ENCODE peak calls at places on chromosomes 2 and 18, in six cellular contexts. Z, B, D, R, Q and P are unnamed samples.

GRCh38 chr2:6214471-6214870 is 522.3 kb downstream of the SOX11 start:
- DNase-seq in Q (no peak), D (no peak), R (no peak), B (no peak), Z (no peak), P (no peak)

GRCh38 chr18:48238636-48239035 is 170.5 kb downstream of the ZBTB7C start:
- DNase-seq in D (no peak), Q (no peak), B (no peak), Z (no peak), R (no peak), P (no peak)

GRCh38 chr2:237645261-237645660 is 17.9 kb downstream of the LRRFIP1 start:
- DNase-seq in D (no peak), B (no peak), R (no peak), Q (no peak), Z (no peak), P (no peak)

GRCh38 chr18:62957885-62958472 is 242.6 kb downstream of the PHLPP1 start:
- DNase-seq in Z (no peak), Q (peak; percentile 76), R (peak; percentile 55), B (no peak), D (no peak), P (no peak)

GRCh38 chr2:230827774-230828271 is 36.9 kb upstream of the ITM2C start:
- DNase-seq in R (no peak), B (no peak), Z (no peak), D (no peak), Q (no peak), P (no peak)

GRCh38 chr2:148282201-148282600 is 261.3 kb downstream of the MBD5 start:
- DNase-seq in B (no peak), D (no peak), Q (no peak), R (no peak), Z (no peak), P (no peak)

GRCh38 chr2:161010503-161010902 is 149.7 kb upstream of the TANK start:
- DNase-seq in B (no peak), Q (peak; percentile 41), R (no peak), Z (no peak), D (no peak), P (no peak)

GRCh38 chr2:132632000-132632649 is 37.9 kb downstream of the LYPD1 start:
- DNase-seq in B (no peak), D (no peak), Q (no peak), Z (no peak), R (no peak), P (no peak)

GRCh38 chr2:406876-407275 is 119.0 kb upstream of the ALKAL2 start:
- DNase-seq in D (no peak), B (no peak), R (no peak), Q (no peak), Z (no peak), P (peak; percentile 15)

GRCh38 chr2:26519396-26519991 is 41.6 kb upstream of the OTOF start:
- DNase-seq in Q (no peak), D (no peak), B (no peak), R (no peak), Z (no peak), P (no peak)

DNA sequence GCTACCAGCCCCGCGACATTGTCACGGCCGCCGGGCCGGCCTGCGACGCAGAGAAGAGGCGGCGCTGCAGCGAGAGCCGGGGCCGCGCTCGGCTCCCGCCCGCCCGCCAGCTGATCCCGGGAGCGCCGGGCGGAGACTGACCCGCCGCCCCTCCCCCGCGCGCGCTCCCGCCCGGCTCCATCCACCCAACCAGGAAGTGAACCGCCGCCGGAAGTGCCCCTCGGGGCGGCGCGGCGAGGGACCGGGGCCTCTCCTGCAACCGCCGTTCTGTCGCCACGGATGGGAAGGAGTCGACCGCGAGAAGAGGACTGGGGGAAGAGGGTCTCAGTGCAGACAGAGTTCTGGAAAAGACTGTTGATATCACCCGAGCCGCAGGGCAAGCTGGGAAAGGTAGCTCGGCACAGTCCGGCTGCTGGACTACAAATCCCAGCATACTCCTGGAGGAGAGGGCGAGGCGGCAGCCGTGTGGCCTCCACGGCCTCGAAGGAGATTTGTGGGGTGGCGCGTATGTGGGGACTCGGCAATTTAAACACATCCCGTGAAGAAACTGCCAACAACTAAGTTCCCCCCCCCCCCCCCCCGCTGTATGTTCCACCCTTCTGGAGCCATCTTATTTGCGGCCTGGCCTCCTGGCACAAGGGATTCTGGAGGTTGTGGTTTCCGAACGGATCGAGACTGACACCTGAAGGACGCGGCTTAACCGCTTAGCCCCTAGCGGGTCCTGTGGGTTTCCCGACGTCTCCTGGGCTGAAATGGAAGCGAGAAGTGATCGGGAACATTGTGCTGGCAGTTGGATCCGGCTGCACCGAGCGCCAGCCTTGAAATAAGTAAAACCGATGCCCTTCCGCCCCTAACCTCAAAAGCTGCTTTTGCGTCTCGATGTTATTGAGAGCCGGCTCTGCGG is at the start of gene AAK1:
- DNase-seq in B (peak; percentile 91), Q (peak; percentile 95), R (peak; percentile 91), Z (peak; percentile 75), D (peak; percentile 85), P (peak; percentile 97)
- TF ChIP-seq POLR2A in B (peak; percentile 69), Q (peak; percentile 66), R (peak; percentile 77), Z (peak; percentile 76), D (peak; percentile 94), P (peak; percentile 24)

DNA sequence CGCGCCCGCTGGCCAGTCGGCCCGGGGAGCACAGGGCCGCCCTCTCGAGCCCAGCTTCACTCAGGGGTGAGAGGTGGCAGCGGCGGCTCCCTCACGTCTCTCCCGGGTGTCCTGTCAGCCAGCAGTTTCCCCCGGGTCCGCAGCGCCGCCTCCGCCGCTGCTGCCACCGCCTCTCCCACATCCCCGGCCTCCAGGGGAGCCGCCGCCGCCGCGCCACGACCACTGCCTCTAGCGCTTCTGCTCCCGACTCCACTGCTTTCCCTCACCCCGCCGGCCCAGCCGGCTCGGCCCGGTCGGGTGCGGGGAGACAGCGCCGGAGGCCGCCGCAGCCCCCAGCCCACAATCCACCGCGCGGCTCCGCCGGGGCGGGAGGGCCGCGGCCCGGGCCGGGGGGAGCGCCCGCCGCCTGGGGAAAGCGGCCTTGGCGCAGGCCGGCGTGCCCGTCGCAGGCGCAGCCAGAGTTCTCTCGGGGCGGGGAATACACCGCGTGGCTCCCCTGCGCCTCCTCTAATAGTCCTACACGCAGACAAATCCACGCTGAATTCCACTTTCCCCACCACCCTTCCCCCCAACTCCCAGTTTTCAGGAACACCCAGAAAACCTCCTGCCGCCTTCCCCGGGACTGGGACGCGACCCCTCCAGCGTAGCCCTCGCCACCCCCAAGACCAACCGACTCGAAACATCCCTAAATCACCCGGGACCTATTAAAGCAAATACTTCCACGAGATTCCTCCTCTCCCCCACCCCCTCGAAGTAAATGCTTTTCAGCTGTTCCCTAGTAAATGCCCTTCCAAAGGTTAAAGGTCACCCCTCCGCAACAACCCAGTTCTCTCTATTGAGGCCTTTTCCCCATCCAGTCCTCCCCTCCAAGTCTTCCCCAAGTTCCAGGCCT is at the start of gene VPS54:
- DNase-seq in D (peak; percentile 64), Z (peak; percentile 56), B (peak; percentile 47), R (peak; percentile 59), Q (peak; percentile 88), P (no peak)
- TF ChIP-seq POLR2A in D (peak; percentile 66), Z (peak; percentile 79), B (peak; percentile 82), R (peak; percentile 66), Q (peak; percentile 75), P (no peak)

DNA sequence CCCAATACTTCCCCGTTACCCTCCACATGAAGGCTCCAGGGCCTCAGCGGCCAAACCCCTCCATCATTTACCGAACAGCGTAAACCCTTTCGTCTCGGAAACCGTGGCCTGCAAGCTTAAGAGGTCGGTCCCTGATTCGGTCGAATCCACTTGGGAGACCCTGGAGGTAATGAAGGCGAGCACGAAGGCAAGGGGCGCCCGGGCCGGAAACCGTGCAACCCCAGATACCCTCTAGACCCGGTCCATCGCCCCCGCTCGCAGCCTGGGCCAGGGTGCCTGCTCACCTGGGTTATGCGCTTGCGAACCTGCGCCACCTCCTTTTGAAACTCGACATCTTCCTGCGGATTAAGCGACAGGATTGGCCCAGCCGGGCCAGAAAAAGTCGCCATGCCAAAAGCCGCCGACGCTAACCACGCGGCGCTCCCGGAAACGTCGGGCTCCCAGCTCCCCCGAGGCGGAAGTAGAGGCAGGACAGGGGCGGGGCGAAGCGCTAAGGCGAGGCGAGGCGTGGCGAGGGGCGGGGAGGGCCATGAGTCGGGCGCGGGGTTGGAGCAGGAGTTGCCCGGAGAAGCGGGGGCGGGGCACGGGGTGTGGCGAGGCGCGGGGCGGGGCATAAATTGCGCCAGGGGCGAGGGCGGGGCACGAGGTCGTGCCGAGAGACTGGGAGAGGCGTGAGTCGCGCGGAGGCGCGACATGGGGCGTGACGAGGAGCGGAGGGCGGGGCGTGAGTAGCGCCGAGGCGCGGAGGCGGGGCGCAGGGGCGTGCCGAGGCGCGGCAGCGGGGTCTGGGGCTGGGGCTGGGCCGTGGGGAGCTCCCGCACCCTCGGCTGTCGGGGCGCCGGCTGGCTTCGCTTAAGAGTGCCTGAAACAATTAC is at the start of gene NIFK:
- DNase-seq in D (peak; percentile 99), Q (peak; percentile 99), B (peak; percentile 84), Z (peak; percentile 96), R (peak; percentile 99), P (peak; percentile 100)
- TF ChIP-seq POLR2A in D (peak; percentile 80), Q (peak; percentile 71), B (peak; percentile 76), Z (peak; percentile 84), R (peak; percentile 25), P (no peak)

GRCh38 chr2:216482640-216483039 is 16.0 kb upstream of the RPL37A start:
- DNase-seq in R (no peak), Z (no peak), Q (no peak), B (no peak), D (no peak), P (no peak)
- TF ChIP-seq POLR2A in R (no peak), Z (no peak), Q (no peak), B (no peak), D (no peak), P (no peak)

DNA sequence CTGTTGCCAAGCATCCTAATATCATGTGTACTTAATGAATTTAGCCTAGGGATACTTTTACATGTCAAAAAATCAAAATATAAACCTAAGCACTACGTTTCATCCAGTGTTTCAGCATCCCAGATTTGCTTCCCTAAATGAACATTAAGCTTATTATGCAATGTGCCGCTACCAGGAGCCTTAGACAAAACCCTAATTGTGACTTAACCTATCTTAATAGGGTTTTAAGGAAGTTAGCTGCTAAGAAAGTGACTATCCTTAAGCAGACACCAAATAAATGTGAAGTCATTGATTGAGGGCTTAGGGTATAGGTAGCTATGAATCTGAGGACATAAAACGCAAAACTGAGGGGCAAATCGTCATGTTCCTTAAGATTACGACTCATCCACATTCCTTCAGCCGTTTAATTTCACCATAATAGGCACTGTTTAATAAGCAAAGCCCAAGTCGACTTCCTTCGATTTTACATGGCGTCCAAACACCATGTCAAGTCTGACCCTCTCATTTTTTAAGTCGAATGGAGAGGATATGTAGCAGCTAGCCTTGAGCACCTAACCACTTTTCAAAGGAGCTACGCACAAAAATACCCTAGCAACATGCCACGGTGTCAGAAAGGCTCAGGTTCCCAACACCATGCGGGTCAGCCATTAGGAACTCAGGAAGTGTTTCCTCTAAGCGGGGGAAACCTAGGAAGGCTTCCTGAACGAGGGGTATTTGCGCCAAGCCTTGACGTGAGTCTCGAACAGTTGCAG is 1.1 kb downstream of the HDLBP start:
- DNase-seq in Q (no peak), D (no peak), B (peak; percentile 23), R (no peak), Z (no peak), P (no peak)
- TF ChIP-seq POLR2A in Q (no peak), D (no peak), B (no peak), R (no peak), Z (no peak), P (no peak)

GRCh38 chr2:31812051-31812798 is 198.6 kb downstream of the MEMO1 start:
- DNase-seq in D (peak; percentile 69), Q (peak; percentile 90), B (peak; percentile 47), R (peak; percentile 7), Z (peak; percentile 29), P (no peak)
- TF ChIP-seq POLR2A in D (peak; percentile 43), Q (no peak), B (no peak), R (no peak), Z (no peak), P (no peak)